ENCODE peak calls at places on chromosomes 12 and 14, in ten cellular contexts. V, U, Q, W, F, I, J, B, Z and T are unnamed samples.

GRCh38 chr12:118850244-118850825 is 131.0 kb upstream of the SRRM4 start:
- DNase-seq in W (no peak), J (no peak), Z (no peak), I (peak), Q (no peak), B (no peak), F (no peak), V (no peak), U (no peak), T (no peak)

GRCh38 chr14:65002586-65003210 is 16.0 kb downstream of the FNTB start:
- DNase-seq in I (no peak), W (no peak), J (no peak), Q (no peak), Z (no peak), U (no peak), V (peak), F (no peak), B (no peak), T (no peak)

GRCh38 chr14:78985668-78986073 is 815.5 kb downstream of the NRXN3 start:
- DNase-seq in F (peak), W (no peak), Z (no peak), U (no peak), J (no peak), Q (no peak), V (no peak), I (no peak), B (no peak), T (no peak)

GRCh38 chr14:72599579-72600470 is 294.1 kb downstream of the DPF3 start:
- DNase-seq in W (no peak), U (no peak), Z (no peak), I (no peak), J (no peak), Q (no peak), B (no peak), V (no peak), F (no peak), T (no peak)

GRCh38 chr12:32981139-32981538 is 84.6 kb upstream of the PKP2 start:
- DNase-seq in I (no peak), W (no peak), J (no peak), V (no peak), Q (no peak), U (no peak), B (no peak), Z (no peak), F (no peak), T (no peak)

GRCh38 chr14:61102549-61103466 is 121.8 kb downstream of the SLC38A6 start:
- DNase-seq in I (no peak), U (no peak), B (no peak), W (no peak), Q (no peak), F (no peak), J (no peak), Z (no peak), V (no peak), T (no peak)

GRCh38 chr12:71183018-71183417 is 25.2 kb upstream of the TSPAN8 start:
- DNase-seq in J (no peak), B (peak), V (no peak), W (no peak), Z (peak), U (no peak), F (peak), Q (no peak), I (no peak), T (no peak)

GRCh38 chr14:100011568-100012325 is 53.5 kb upstream of the EVL start:
- DNase-seq in I (no peak), Q (no peak), V (no peak), F (no peak), W (no peak), Z (no peak), B (no peak), J (no peak), U (no peak), T (no peak)

GRCh38 chr14:32710351-32711102 is 228.2 kb upstream of the NPAS3 start:
- DNase-seq in I (no peak), J (no peak), Z (no peak), W (no peak), F (no peak), B (no peak), Q (no peak), U (no peak), V (no peak), T (peak)

GRCh38 chr12:6182279-6182898 is 17.8 kb upstream of the CD9 start:
- DNase-seq in V (peak), Z (peak), F (peak), I (no peak), B (peak), U (peak), Q (peak), W (peak), J (no peak), T (peak)

GRCh38 chr12:10398168-10398567 is 8.3 kb upstream of the KLRK1 start:
- DNase-seq in F (no peak), U (no peak), V (no peak), Q (no peak), I (no peak), Z (no peak), B (no peak), W (no peak), J (no peak), T (no peak)

GRCh38 chr12:27179399-27180214 is 64.5 kb upstream of the STK38L start:
- DNase-seq in I (peak), F (peak), Q (no peak), U (no peak), B (peak), J (no peak), V (no peak), Z (peak), W (peak), T (no peak)

GRCh38 chr12:70885952-70886351 is 34.6 kb downstream of the PTPRR start:
- DNase-seq in B (no peak), Z (no peak), V (no peak), W (no peak), I (no peak), F (no peak), U (no peak), Q (no peak), J (no peak), T (no peak)

GRCh38 chr12:63889721-63890509 is 45.4 kb downstream of the SRGAP1 start:
- DNase-seq in Q (no peak), F (no peak), U (no peak), B (no peak), V (no peak), W (no peak), J (no peak), Z (no peak), I (no peak), T (no peak)

GRCh38 chr12:124094733-124095132 is 121.7 kb downstream of the ZNF664 start:
- DNase-seq in U (no peak), I (no peak), Z (no peak), V (no peak), J (no peak), Q (no peak), F (no peak), W (no peak), B (no peak), T (no peak)

GRCh38 chr12:58413794-58414193 is 472.4 kb downstream of the ATP23 start:
- DNase-seq in I (no peak), U (no peak), J (no peak), V (no peak), Q (no peak), W (no peak), F (peak), Z (no peak), B (no peak), T (no peak)

GRCh38 chr12:76219806-76220205 is 128.4 kb downstream of the BBS10 start:
- DNase-seq in Z (no peak), V (no peak), B (no peak), U (no peak), J (no peak), F (no peak), I (no peak), Q (no peak), W (no peak), T (no peak)

GRCh38 chr12:111761706-111762105 is 5.0 kb upstream of the ALDH2 start:
- DNase-seq in Z (no peak), V (no peak), Q (peak), I (no peak), U (no peak), B (no peak), W (no peak), J (no peak), F (no peak), T (no peak)

GRCh38 chr12:18340796-18341195 is 79.5 kb downstream of the PIK3C2G start:
- DNase-seq in I (no peak), U (no peak), B (no peak), Q (no peak), V (no peak), J (no peak), W (no peak), F (no peak), Z (no peak), T (no peak)

GRCh38 chr12:122471324-122472226 is 29.2 kb downstream of the ZCCHC8 start:
- DNase-seq in V (no peak), B (peak), W (no peak), U (no peak), Z (no peak), F (peak), J (no peak), I (peak), Q (no peak), T (no peak)

GRCh38 chr14:100714205-100714781 is 12.4 kb upstream of the DLK1 start:
- DNase-seq in B (no peak), W (no peak), Q (no peak), U (no peak), J (no peak), F (no peak), I (no peak), V (no peak), Z (peak), T (no peak)

GRCh38 chr12:31324845-31325523 is 966 bp downstream of the SINHCAF start:
- DNase-seq in V (peak), W (peak), B (peak), U (peak), Q (peak), I (peak), F (peak), Z (peak), J (peak), T (peak)
- TF ChIP-seq POLR2A in V (no peak), W (no peak), B (peak), U (no peak), Q (no peak), I (no peak), F (peak), Z (no peak), J (peak), T (no peak)

GRCh38 chr14:77457115-77457521 is 283 bp downstream of the VIPAS39 start:
- DNase-seq in W (no peak), J (no peak), Z (no peak), I (no peak), Q (no peak), B (peak), F (no peak), U (no peak), V (no peak), T (peak)
- TF ChIP-seq POLR2A in W (no peak), J (peak), Z (no peak), I (peak), Q (no peak), B (no peak), F (peak), U (no peak), V (no peak), T (no peak)

DNA sequence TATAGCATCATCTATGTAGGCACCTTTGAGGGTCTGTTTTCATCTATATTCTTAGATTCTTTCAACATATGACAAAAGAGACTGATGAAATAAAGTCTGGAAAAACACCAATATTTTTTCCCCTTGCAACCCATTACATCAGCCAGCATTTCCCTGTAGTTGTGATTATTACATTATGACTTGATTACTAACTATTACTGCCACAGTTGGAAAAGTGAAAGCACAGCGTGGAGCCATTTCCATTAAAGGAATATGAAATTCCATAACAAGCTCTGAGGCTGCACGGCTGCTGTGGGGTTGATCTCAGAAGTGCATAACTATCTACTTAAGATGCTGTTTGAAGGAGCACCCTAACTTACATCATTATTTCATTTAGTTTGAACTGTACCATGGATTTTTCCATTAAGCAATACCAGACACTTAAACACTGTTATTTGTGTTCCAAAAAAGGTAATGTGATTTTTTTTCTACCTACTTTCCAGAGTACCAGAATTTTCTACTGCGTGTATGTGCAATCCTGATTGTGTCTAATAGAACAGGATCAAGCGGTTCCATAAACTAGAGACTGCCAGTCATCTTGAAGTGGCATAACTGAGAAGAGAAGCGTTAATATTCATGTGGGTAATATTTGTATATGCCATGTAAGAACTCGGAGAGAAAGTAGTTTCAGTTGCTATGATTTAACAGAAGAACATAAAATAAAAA is 405.5 kb downstream of the MDGA2 start:
- DNase-seq in W (no peak), V (no peak), Z (no peak), U (no peak), I (no peak), F (no peak), J (no peak), B (no peak), Q (no peak), T (no peak)
- TF ChIP-seq POLR2A in W (no peak), V (no peak), Z (no peak), U (no peak), I (no peak), F (no peak), J (no peak), B (no peak), Q (no peak), T (no peak)

GRCh38 chr12:91743727-91744126 is 401.9 kb downstream of the BTG1 start:
- DNase-seq in V (no peak), B (no peak), W (no peak), U (no peak), F (no peak), Z (no peak), J (no peak), Q (no peak), I (no peak), T (no peak)
- TF ChIP-seq POLR2A in V (no peak), B (no peak), W (no peak), U (no peak), F (no peak), Z (no peak), J (no peak), Q (no peak), I (no peak), T (no peak)